ENCODE peak calls at places on chromosomes 5 and 9, in ten cellular contexts. F, O, U, Z, A, Y, D, N, C and X are unnamed samples.

GRCh38 chr5:84634256-84634655 is 249.6 kb upstream of the EDIL3 start:
- DNase-seq in N (peak), O (no peak), D (no peak), U (no peak), F (no peak), Z (no peak), C (peak), Y (no peak), A (peak), X (no peak)

GRCh38 chr5:117615226-117615625 is 1040.6 kb upstream of the SEMA6A start:
- DNase-seq in U (no peak), C (no peak), Z (no peak), Y (no peak), F (no peak), D (no peak), N (no peak), A (no peak), O (no peak), X (no peak)

GRCh38 chr9:110076894-110077725 is 130.8 kb downstream of the C9orf152 start:
- DNase-seq in Z (no peak), D (no peak), A (peak), C (no peak), U (no peak), F (no peak), N (peak), O (no peak), Y (no peak), X (peak)

GRCh38 chr5:143733635-143734341 is 78.2 kb upstream of the HMHB1 start:
- DNase-seq in C (no peak), Z (no peak), F (no peak), N (no peak), D (no peak), O (no peak), Y (peak), U (no peak), A (peak), X (peak)

GRCh38 chr9:71737455-71737854 is 30.9 kb downstream of the CEMIP2 start:
- DNase-seq in O (no peak), A (peak), D (no peak), F (no peak), U (no peak), Z (no peak), Y (no peak), C (no peak), N (no peak), X (peak)

GRCh38 chr9:112529316-112529715 is 42.7 kb downstream of the KIAA1958 start:
- DNase-seq in U (no peak), O (no peak), F (no peak), Y (no peak), C (no peak), D (no peak), A (no peak), Z (no peak), N (no peak), X (no peak)

GRCh38 chr9:20640331-20641187 is 18.3 kb upstream of the MLLT3 start:
- DNase-seq in Y (peak), O (peak), Z (no peak), C (no peak), U (no peak), A (peak), D (peak), F (peak), N (no peak), X (peak)

GRCh38 chr5:115869256-115869655 is 27.5 kb downstream of the AP3S1 start:
- DNase-seq in U (no peak), Y (no peak), N (peak), A (no peak), F (no peak), C (no peak), O (no peak), Z (no peak), D (no peak), X (no peak)

GRCh38 chr5:69449511-69449910 is 34.6 kb downstream of the MARVELD2 start:
- DNase-seq in O (no peak), D (no peak), Y (no peak), C (no peak), N (no peak), F (no peak), Z (no peak), U (no peak), A (no peak), X (no peak)

GRCh38 chr5:154086641-154087040 is 47.9 kb downstream of the MFAP3 start:
- DNase-seq in Y (no peak), A (no peak), C (no peak), U (no peak), F (no peak), D (no peak), O (no peak), Z (no peak), N (no peak), X (no peak)

GRCh38 chr9:131423171-131423581 is 29.3 kb downstream of the PRRC2B start:
- DNase-seq in C (peak), Y (peak), U (no peak), D (no peak), Z (peak), F (no peak), O (no peak), A (peak), N (peak), X (peak)

GRCh38 chr5:93249651-93250289 is 331.2 kb downstream of the NR2F1-AS1 start:
- DNase-seq in O (no peak), Y (no peak), N (no peak), C (no peak), F (no peak), D (no peak), Z (no peak), A (peak), U (no peak), X (peak)

GRCh38 chr9:126615251-126615790 is 1.6 kb downstream of the LMX1B start:
- DNase-seq in A (peak), O (peak), F (no peak), N (no peak), Y (no peak), U (no peak), Z (no peak), D (no peak), C (peak), X (peak)

GRCh38 chr5:61277781-61278180 is 54.3 kb upstream of the ZSWIM6 start:
- DNase-seq in Y (no peak), F (no peak), U (no peak), N (no peak), Z (no peak), D (no peak), C (no peak), O (no peak), A (no peak), X (no peak)

GRCh38 chr5:171840066-171840465 is 54.4 kb downstream of the SMIM23 start:
- DNase-seq in O (no peak), A (no peak), N (no peak), Z (no peak), Y (no peak), D (no peak), U (no peak), C (no peak), F (no peak), X (no peak)

GRCh38 chr9:121299467-121300282 is 31.7 kb downstream of the GSN start:
- DNase-seq in C (peak), Z (no peak), U (no peak), F (no peak), O (peak), A (peak), D (peak), N (no peak), Y (peak), X (peak)

GRCh38 chr9:37037744-37038640 is 3.9 kb upstream of the PAX5 start:
- DNase-seq in U (no peak), D (no peak), A (peak), F (peak), O (peak), C (no peak), N (no peak), Z (no peak), Y (no peak), X (no peak)

GRCh38 chr9:121771851-121772599 is 120.6 kb downstream of the DAB2IP start:
- DNase-seq in O (no peak), U (no peak), Y (no peak), A (no peak), D (no peak), C (no peak), N (no peak), F (no peak), Z (no peak), X (peak)

GRCh38 chr5:170306381-170306790 is 8.8 kb upstream of the LCP2 start:
- DNase-seq in A (peak), D (no peak), F (no peak), U (no peak), O (no peak), C (no peak), N (no peak), Y (peak), Z (no peak), X (peak)

GRCh38 chr9:96299823-96300222 is 2.2 kb downstream of the HSD17B3 start:
- DNase-seq in N (no peak), C (no peak), D (no peak), A (peak), Y (no peak), U (no peak), O (no peak), Z (peak), F (no peak), X (no peak)

GRCh38 chr9:35350827-35351549 is 138.9 kb upstream of the RUSC2 start:
- DNase-seq in O (no peak), U (no peak), Z (peak), C (no peak), Y (no peak), A (peak), D (no peak), F (no peak), N (no peak), X (peak)

GRCh38 chr9:124392855-124393460 is 22.3 kb downstream of the PSMB7 start:
- DNase-seq in Y (no peak), N (peak), U (no peak), F (no peak), D (no peak), C (no peak), A (peak), O (no peak), Z (peak), X (peak)

GRCh38 chr5:172454355-172455086 is at the start of gene SH3PXD2B:
- DNase-seq in D (peak), A (peak), F (peak), Y (peak), Z (no peak), U (peak), N (no peak), O (peak), C (no peak), X (peak)

GRCh38 chr5:144485540-144485939 is 314.9 kb downstream of the KCTD16 start:
- DNase-seq in D (no peak), Y (no peak), C (no peak), O (no peak), Z (no peak), A (no peak), U (no peak), N (no peak), F (no peak), X (no peak)

GRCh38 chr5:42970636-42971559 is 69.2 kb downstream of the ANXA2R start:
- DNase-seq in O (no peak), C (no peak), A (no peak), F (no peak), U (no peak), Y (no peak), N (no peak), D (no peak), Z (no peak), X (no peak)

GRCh38 chr5:109944461-109944860 is 254.7 kb downstream of the MAN2A1 start:
- DNase-seq in F (no peak), A (no peak), D (no peak), Y (no peak), U (no peak), C (no peak), Z (no peak), N (no peak), O (no peak), X (no peak)

GRCh38 chr5:105828855-105829254 is 1841.9 kb downstream of the EFNA5 start:
- DNase-seq in C (no peak), F (no peak), Z (no peak), Y (no peak), N (no peak), A (no peak), D (no peak), O (no peak), U (no peak), X (no peak)

GRCh38 chr5:10914741-10915480 is 153.9 kb upstream of the DAP start:
- DNase-seq in N (no peak), U (no peak), O (no peak), Z (no peak), F (no peak), Y (no peak), A (peak), C (no peak), D (no peak), X (no peak)

GRCh38 chr9:35510745-35511428 is 21.0 kb downstream of the RUSC2 start:
- DNase-seq in U (no peak), Y (peak), N (no peak), A (peak), O (no peak), F (no peak), Z (peak), C (no peak), D (no peak), X (peak)

GRCh38 chr9:33619666-33620404 is 95.8 kb downstream of the ANKRD18B start:
- DNase-seq in D (no peak), A (peak), C (no peak), Y (no peak), N (peak), F (no peak), U (no peak), O (no peak), Z (peak), X (peak)

GRCh38 chr9:124659099-124659659 is 111.9 kb downstream of the NR6A1 start:
- DNase-seq in Y (peak), C (no peak), F (peak), D (peak), Z (peak), N (peak), A (peak), U (no peak), O (peak), X (peak)

GRCh38 chr5:73321757-73322452 is 126.7 kb downstream of the FOXD1 start:
- DNase-seq in D (no peak), O (no peak), U (peak), Z (peak), N (peak), C (no peak), Y (no peak), A (peak), F (no peak), X (peak)

GRCh38 chr9:109286981-109287380 is 33.9 kb downstream of the EPB41L4B start:
- DNase-seq in C (no peak), O (no peak), N (no peak), U (no peak), Z (no peak), F (no peak), D (no peak), Y (no peak), A (peak), X (no peak)

GRCh38 chr5:54753753-54754152 is 231.6 kb downstream of the ESM1 start:
- DNase-seq in N (no peak), Y (no peak), F (no peak), C (no peak), O (no peak), Z (no peak), A (no peak), U (no peak), D (no peak), X (no peak)

GRCh38 chr5:159099049-159099760 is 511 bp downstream of the EBF1 start:
- DNase-seq in D (no peak), N (peak), Y (no peak), A (peak), F (peak), C (peak), O (peak), Z (no peak), U (no peak), X (peak)

GRCh38 chr9:19799784-19800183 is 10.9 kb upstream of the SLC24A2 start:
- DNase-seq in U (peak), Y (no peak), F (no peak), C (no peak), A (peak), D (no peak), O (no peak), Z (no peak), N (no peak), X (no peak)

GRCh38 chr9:100222674-100223073 is 123.6 kb downstream of the INVS start:
- DNase-seq in O (no peak), A (peak), D (no peak), F (no peak), Z (no peak), Y (no peak), C (no peak), U (no peak), N (no peak), X (peak)

GRCh38 chr9:35563791-35564197 is 41.3 kb upstream of the TESK1 start:
- DNase-seq in A (peak), Z (no peak), N (no peak), D (no peak), C (no peak), Y (peak), U (no peak), F (no peak), O (no peak), X (no peak)